ENCODE peak calls at places on chromosomes 2 and 18, in five cellular contexts. One of them, this sample, is unnamed.

GRCh38 chr2:133485868-133486267 is 82.4 kb downstream of the NCKAP5 start:
- DNase-seq in esophagus squamous epithelium: no peak
- DNase-seq in stomach: no peak
- DNase-seq in tibial artery: no peak
- DNase-seq in sigmoid colon: no peak
- DNase-seq in this sample: no peak

GRCh38 chr18:45050712-45051639 is 370.3 kb downstream of the SETBP1 start:
- DNase-seq in stomach: no peak
- DNase-seq in esophagus squamous epithelium: no peak
- DNase-seq in tibial artery: no peak
- DNase-seq in sigmoid colon: no peak
- DNase-seq in this sample: no peak

GRCh38 chr18:9321709-9322108 is 12.9 kb upstream of the TWSG1 start:
- DNase-seq in sigmoid colon: no peak
- DNase-seq in esophagus squamous epithelium: no peak
- DNase-seq in tibial artery: no peak
- DNase-seq in stomach: no peak
- DNase-seq in this sample: no peak

GRCh38 chr18:78497641-78498040 is 482.0 kb upstream of the SALL3 start:
- DNase-seq in sigmoid colon: peak
- DNase-seq in tibial artery: no peak
- DNase-seq in esophagus squamous epithelium: no peak
- DNase-seq in stomach: no peak
- DNase-seq in this sample: no peak

GRCh38 chr2:64157792-64158191 is 13.6 kb upstream of the PELI1 start:
- DNase-seq in esophagus squamous epithelium: no peak
- DNase-seq in sigmoid colon: no peak
- DNase-seq in tibial artery: no peak
- DNase-seq in stomach: no peak
- DNase-seq in this sample: no peak

GRCh38 chr2:229344151-229344551 is 73.1 kb upstream of the PID1 start:
- DNase-seq in esophagus squamous epithelium: no peak
- DNase-seq in stomach: no peak
- DNase-seq in sigmoid colon: no peak
- DNase-seq in tibial artery: no peak
- DNase-seq in this sample: no peak

GRCh38 chr2:36456227-36456788 is 100.7 kb downstream of the CRIM1 start:
- DNase-seq in sigmoid colon: peak
- DNase-seq in esophagus squamous epithelium: no peak
- DNase-seq in tibial artery: peak
- DNase-seq in stomach: peak
- DNase-seq in this sample: peak

GRCh38 chr2:235639387-235639786 is 145.5 kb downstream of the AGAP1 start:
- DNase-seq in stomach: no peak
- DNase-seq in esophagus squamous epithelium: no peak
- DNase-seq in tibial artery: peak
- DNase-seq in sigmoid colon: peak
- DNase-seq in this sample: peak

GRCh38 chr2:205496370-205496769 is 185.9 kb upstream of the NRP2 start:
- DNase-seq in stomach: no peak
- DNase-seq in tibial artery: no peak
- DNase-seq in sigmoid colon: no peak
- DNase-seq in esophagus squamous epithelium: no peak
- DNase-seq in this sample: no peak

GRCh38 chr2:43105586-43106562 is 120.5 kb downstream of the ZFP36L2 start:
- DNase-seq in stomach: peak
- DNase-seq in sigmoid colon: peak
- DNase-seq in esophagus squamous epithelium: no peak
- DNase-seq in tibial artery: peak
- DNase-seq in this sample: no peak

GRCh38 chr18:79510046-79510685 is 114.4 kb downstream of the NFATC1 start:
- DNase-seq in tibial artery: peak
- DNase-seq in sigmoid colon: peak
- DNase-seq in esophagus squamous epithelium: no peak
- DNase-seq in stomach: no peak
- DNase-seq in this sample: no peak

GRCh38 chr18:79485788-79486355 is 90.1 kb downstream of the NFATC1 start:
- DNase-seq in esophagus squamous epithelium: no peak
- DNase-seq in tibial artery: peak
- DNase-seq in stomach: no peak
- DNase-seq in sigmoid colon: peak
- DNase-seq in this sample: no peak

GRCh38 chr2:163132850-163133249 is 294.3 kb upstream of the KCNH7 start:
- DNase-seq in stomach: no peak
- DNase-seq in sigmoid colon: no peak
- DNase-seq in esophagus squamous epithelium: no peak
- DNase-seq in tibial artery: no peak
- DNase-seq in this sample: no peak

GRCh38 chr18:26757263-26758019 is 108.1 kb downstream of the AQP4 start:
- DNase-seq in stomach: peak
- DNase-seq in sigmoid colon: no peak
- DNase-seq in tibial artery: no peak
- DNase-seq in esophagus squamous epithelium: no peak
- DNase-seq in this sample: peak

GRCh38 chr2:99982744-99983143 is 159.6 kb downstream of the AFF3 start:
- DNase-seq in stomach: no peak
- DNase-seq in esophagus squamous epithelium: no peak
- DNase-seq in sigmoid colon: no peak
- DNase-seq in tibial artery: no peak
- DNase-seq in this sample: no peak

GRCh38 chr2:169222665-169223064 is 139.7 kb downstream of the LRP2 start:
- DNase-seq in tibial artery: no peak
- DNase-seq in esophagus squamous epithelium: no peak
- DNase-seq in sigmoid colon: no peak
- DNase-seq in stomach: no peak
- DNase-seq in this sample: no peak

GRCh38 chr2:151849413-151850010 is 21.3 kb upstream of the ARL5A start:
- DNase-seq in tibial artery: no peak
- DNase-seq in stomach: no peak
- DNase-seq in esophagus squamous epithelium: no peak
- DNase-seq in sigmoid colon: no peak
- DNase-seq in this sample: no peak

GRCh38 chr2:9815076-9815475 is 28.2 kb upstream of the TAF1B start:
- DNase-seq in stomach: peak
- DNase-seq in tibial artery: no peak
- DNase-seq in esophagus squamous epithelium: no peak
- DNase-seq in sigmoid colon: no peak
- DNase-seq in this sample: no peak

GRCh38 chr2:9812945-9813311 is 30.3 kb upstream of the TAF1B start:
- DNase-seq in esophagus squamous epithelium: no peak
- DNase-seq in sigmoid colon: no peak
- DNase-seq in tibial artery: no peak
- DNase-seq in stomach: no peak
- DNase-seq in this sample: no peak

GRCh38 chr2:9813312-9814128 is 29.8 kb upstream of the TAF1B start:
- DNase-seq in stomach: peak
- DNase-seq in esophagus squamous epithelium: no peak
- DNase-seq in sigmoid colon: peak
- DNase-seq in tibial artery: peak
- DNase-seq in this sample: peak

GRCh38 chr2:9815844-9816279 is 27.4 kb upstream of the TAF1B start:
- DNase-seq in tibial artery: no peak
- DNase-seq in esophagus squamous epithelium: no peak
- DNase-seq in stomach: peak
- DNase-seq in sigmoid colon: no peak
- DNase-seq in this sample: no peak

GRCh38 chr2:9814129-9814868 is 29.0 kb upstream of the TAF1B start:
- DNase-seq in esophagus squamous epithelium: no peak
- DNase-seq in tibial artery: peak
- DNase-seq in stomach: peak
- DNase-seq in sigmoid colon: no peak
- DNase-seq in this sample: no peak
- TF ChIP-seq CTCF in esophagus squamous epithelium: no peak
- TF ChIP-seq CTCF in tibial artery: no peak
- TF ChIP-seq CTCF in stomach: no peak
- TF ChIP-seq CTCF in sigmoid colon: no peak
- TF ChIP-seq CTCF in this sample: no peak

DNA sequence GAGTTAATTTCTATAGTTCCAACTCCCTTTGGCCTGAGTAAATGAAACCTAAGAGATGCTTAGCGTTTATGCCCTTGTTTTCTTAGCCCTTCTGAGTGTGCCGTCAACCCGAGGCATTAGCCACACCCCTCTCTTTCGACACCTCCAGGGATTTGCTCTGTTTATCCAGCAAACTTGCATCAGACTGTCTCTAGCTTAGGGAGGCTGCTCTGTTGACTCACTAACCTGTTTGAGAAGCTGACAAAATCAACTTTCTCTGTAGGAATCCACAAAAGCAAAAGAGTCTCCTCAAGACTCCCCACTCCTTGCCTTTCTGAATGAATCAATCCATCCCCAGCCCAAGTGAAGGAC is 317.6 kb downstream of the TNS1 start:
- DNase-seq in esophagus squamous epithelium: no peak
- DNase-seq in stomach: peak
- DNase-seq in sigmoid colon: peak
- DNase-seq in tibial artery: peak
- DNase-seq in this sample: peak
- H3K27ac ChIP-seq in esophagus squamous epithelium: peak
- H3K27ac ChIP-seq in stomach: peak
- H3K27ac ChIP-seq in sigmoid colon: peak
- H3K27ac ChIP-seq in tibial artery: peak
- H3K27ac ChIP-seq in this sample: peak

GRCh38 chr2:201235865-201236811 is 24.2 kb upstream of the CASP8 start:
- DNase-seq in sigmoid colon: peak
- DNase-seq in esophagus squamous epithelium: peak
- DNase-seq in tibial artery: peak
- DNase-seq in stomach: no peak
- DNase-seq in this sample: peak
- H3K4me3 ChIP-seq in sigmoid colon: no peak
- H3K4me3 ChIP-seq in esophagus squamous epithelium: peak
- H3K4me3 ChIP-seq in tibial artery: peak
- H3K4me3 ChIP-seq in stomach: no peak
- H3K4me3 ChIP-seq in this sample: no peak

DNA sequence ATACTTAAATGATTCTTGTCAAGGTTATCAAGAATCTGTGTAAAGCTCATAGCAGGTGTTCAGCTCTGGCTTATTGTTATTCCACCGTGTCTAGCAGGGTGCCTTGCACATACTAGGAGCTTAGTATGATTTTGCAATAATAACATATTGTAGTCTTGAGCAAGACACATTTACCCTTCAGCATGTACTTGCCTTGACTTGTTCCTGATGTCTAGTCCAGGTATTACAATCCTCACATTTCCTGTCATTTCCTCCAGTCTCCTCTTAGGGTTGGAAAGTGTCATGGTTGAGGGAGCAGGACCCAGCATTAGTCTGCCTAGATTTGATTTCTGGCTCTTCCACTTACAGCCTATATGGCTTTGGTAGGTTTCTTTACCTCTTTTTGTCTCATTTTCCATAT is 246.1 kb downstream of the RAD51AP2 start:
- DNase-seq in stomach: no peak
- DNase-seq in sigmoid colon: no peak
- DNase-seq in tibial artery: no peak
- DNase-seq in esophagus squamous epithelium: no peak
- DNase-seq in this sample: no peak
- TF ChIP-seq CTCF in stomach: no peak
- TF ChIP-seq CTCF in sigmoid colon: no peak
- TF ChIP-seq CTCF in tibial artery: no peak
- TF ChIP-seq CTCF in esophagus squamous epithelium: no peak
- TF ChIP-seq CTCF in this sample: no peak

DNA sequence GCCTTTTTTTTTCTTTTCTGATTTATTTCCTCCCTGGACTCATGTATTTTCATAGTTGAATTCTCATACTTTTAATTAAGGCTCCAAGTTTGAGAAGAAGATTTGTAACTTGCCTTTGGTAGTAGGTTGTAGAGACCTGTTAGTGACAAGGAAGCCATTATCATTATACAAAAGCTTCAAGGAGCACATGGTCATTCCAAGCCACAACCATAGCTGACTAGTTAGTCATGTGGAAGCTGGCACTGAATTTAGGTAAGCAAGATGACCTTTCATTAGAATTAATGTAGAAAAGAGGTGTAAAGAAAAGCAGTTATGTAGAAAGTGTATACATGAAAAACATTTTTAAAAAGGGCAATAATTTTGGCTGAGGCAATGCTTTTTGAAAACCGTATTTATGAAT is 89.7 kb downstream of the LRP1B start:
- DNase-seq in sigmoid colon: no peak
- DNase-seq in esophagus squamous epithelium: no peak
- DNase-seq in stomach: no peak
- DNase-seq in tibial artery: no peak
- DNase-seq in this sample: no peak
- H3K27ac ChIP-seq in sigmoid colon: no peak
- H3K27ac ChIP-seq in esophagus squamous epithelium: no peak
- H3K27ac ChIP-seq in stomach: no peak
- H3K27ac ChIP-seq in tibial artery: no peak
- H3K27ac ChIP-seq in this sample: no peak

DNA sequence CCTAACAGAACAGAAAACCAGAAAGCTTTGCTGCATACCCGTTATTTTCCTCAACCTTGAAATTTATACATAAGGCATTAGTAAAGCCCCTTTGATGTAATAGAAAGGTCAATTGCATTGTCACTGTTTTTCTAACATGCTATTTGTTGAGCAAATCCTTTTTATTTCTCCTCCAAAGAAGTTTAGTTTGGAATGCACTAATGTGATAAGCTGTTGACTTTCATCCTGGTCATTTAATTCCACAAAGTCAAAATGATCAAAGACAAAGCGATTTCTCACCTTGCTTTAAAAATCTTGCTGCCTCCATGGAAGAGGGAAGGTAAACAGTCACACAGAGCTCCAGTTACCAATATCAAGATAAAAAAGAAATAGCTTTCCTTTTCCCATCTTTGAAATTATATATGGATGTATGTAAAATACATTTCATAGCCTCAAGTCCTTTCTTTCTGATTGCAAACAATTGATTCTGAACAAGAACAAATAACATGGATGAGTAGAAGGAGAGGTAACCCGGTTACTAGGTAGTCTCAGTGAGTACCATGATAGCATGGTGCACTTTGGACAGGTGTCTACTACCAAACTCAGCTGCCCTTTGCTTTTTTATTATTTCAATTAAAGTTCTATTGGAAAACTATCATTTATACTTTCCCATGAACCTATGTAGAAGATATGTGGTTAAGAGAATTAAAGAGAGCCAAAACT is 452.7 kb downstream of the STK39 start:
- DNase-seq in sigmoid colon: no peak
- DNase-seq in tibial artery: no peak
- DNase-seq in esophagus squamous epithelium: no peak
- DNase-seq in stomach: no peak
- DNase-seq in this sample: no peak
- H3K4me3 ChIP-seq in sigmoid colon: no peak
- H3K4me3 ChIP-seq in tibial artery: no peak
- H3K4me3 ChIP-seq in esophagus squamous epithelium: no peak
- H3K4me3 ChIP-seq in stomach: no peak
- H3K4me3 ChIP-seq in this sample: no peak

GRCh38 chr2:188976545-188977268 is 2.5 kb downstream of the COL3A1 start:
- DNase-seq in esophagus squamous epithelium: no peak
- DNase-seq in stomach: no peak
- DNase-seq in tibial artery: no peak
- DNase-seq in sigmoid colon: no peak
- DNase-seq in this sample: no peak
- TF ChIP-seq CTCF in esophagus squamous epithelium: no peak
- TF ChIP-seq CTCF in stomach: peak
- TF ChIP-seq CTCF in tibial artery: peak
- TF ChIP-seq CTCF in sigmoid colon: no peak
- TF ChIP-seq CTCF in this sample: peak